ENCODE peak calls at places on chromosomes 5 and 9, in five cellular contexts. One of them, this sample, is unnamed.

GRCh38 chr9:134682651-134683364 is 41.2 kb downstream of the COL5A1 start:
- DNase-seq in astrocyte of the spinal cord: no peak
- DNase-seq in GM06990: no peak
- DNase-seq in AG04450: no peak
- DNase-seq in glutamatergic neuron: no peak
- DNase-seq in this sample: no peak

GRCh38 chr5:84436866-84437265 is 52.2 kb upstream of the EDIL3 start:
- DNase-seq in AG04450: no peak
- DNase-seq in astrocyte of the spinal cord: peak; percentile 60
- DNase-seq in glutamatergic neuron: no peak
- DNase-seq in GM06990: no peak
- DNase-seq in this sample: no peak

GRCh38 chr9:82488702-82489578 is 500.4 kb downstream of the SPATA31D1 start:
- DNase-seq in AG04450: peak; percentile 69
- DNase-seq in astrocyte of the spinal cord: peak; percentile 98
- DNase-seq in glutamatergic neuron: no peak
- DNase-seq in GM06990: no peak
- DNase-seq in this sample: peak; percentile 98

GRCh38 chr9:23621924-23622323 is 204.1 kb downstream of the ELAVL2 start:
- DNase-seq in GM06990: no peak
- DNase-seq in glutamatergic neuron: no peak
- DNase-seq in astrocyte of the spinal cord: no peak
- DNase-seq in AG04450: no peak
- DNase-seq in this sample: no peak

GRCh38 chr5:123876265-123876790 is 364.4 kb downstream of the CSNK1G3 start:
- DNase-seq in GM06990: no peak
- DNase-seq in glutamatergic neuron: no peak
- DNase-seq in AG04450: no peak
- DNase-seq in astrocyte of the spinal cord: no peak
- DNase-seq in this sample: no peak

GRCh38 chr9:109751253-109751652 is 28.7 kb upstream of the PALM2AKAP2 start:
- DNase-seq in AG04450: peak; percentile 55
- DNase-seq in astrocyte of the spinal cord: peak; percentile 90
- DNase-seq in glutamatergic neuron: no peak
- DNase-seq in GM06990: no peak
- DNase-seq in this sample: no peak

GRCh38 chr9:7879551-7880245 is 80.1 kb upstream of the DMAC1 start:
- DNase-seq in AG04450: no peak
- DNase-seq in glutamatergic neuron: peak; percentile 89
- DNase-seq in GM06990: no peak
- DNase-seq in astrocyte of the spinal cord: peak; percentile 2
- DNase-seq in this sample: no peak

GRCh38 chr9:77659926-77660325 is 11.8 kb upstream of the GNA14 start:
- DNase-seq in GM06990: no peak
- DNase-seq in AG04450: no peak
- DNase-seq in astrocyte of the spinal cord: no peak
- DNase-seq in glutamatergic neuron: no peak
- DNase-seq in this sample: no peak

GRCh38 chr9:130845901-130846381 is 10.9 kb downstream of the ABL1 start:
- DNase-seq in astrocyte of the spinal cord: peak; percentile 89
- DNase-seq in AG04450: no peak
- DNase-seq in GM06990: no peak
- DNase-seq in glutamatergic neuron: no peak
- DNase-seq in this sample: no peak

GRCh38 chr5:176619203-176619568 is 9.2 kb upstream of the GPRIN1 start:
- DNase-seq in AG04450: peak; percentile 70
- DNase-seq in astrocyte of the spinal cord: peak; percentile 88
- DNase-seq in glutamatergic neuron: peak; percentile 90
- DNase-seq in GM06990: peak; percentile 72
- DNase-seq in this sample: peak; percentile 41

GRCh38 chr5:39775458-39776365 is 350.9 kb upstream of the DAB2 start:
- DNase-seq in GM06990: no peak
- DNase-seq in AG04450: peak; percentile 79
- DNase-seq in astrocyte of the spinal cord: peak; percentile 85
- DNase-seq in glutamatergic neuron: no peak
- DNase-seq in this sample: peak; percentile 58

GRCh38 chr9:108671156-108671555 is 184.6 kb downstream of the ACTL7B start:
- DNase-seq in astrocyte of the spinal cord: no peak
- DNase-seq in GM06990: no peak
- DNase-seq in AG04450: no peak
- DNase-seq in glutamatergic neuron: no peak
- DNase-seq in this sample: no peak

GRCh38 chr5:158832096-158832495 is 267.6 kb downstream of the EBF1 start:
- DNase-seq in astrocyte of the spinal cord: no peak
- DNase-seq in GM06990: no peak
- DNase-seq in AG04450: no peak
- DNase-seq in glutamatergic neuron: no peak
- DNase-seq in this sample: no peak

GRCh38 chr5:108530706-108531105 is 148.8 kb upstream of the FBXL17 start:
- DNase-seq in AG04450: no peak
- DNase-seq in glutamatergic neuron: no peak
- DNase-seq in GM06990: no peak
- DNase-seq in astrocyte of the spinal cord: no peak
- DNase-seq in this sample: no peak

GRCh38 chr5:65157906-65158603 is 323.7 kb downstream of the ADAMTS6 start:
- DNase-seq in astrocyte of the spinal cord: no peak
- DNase-seq in GM06990: no peak
- DNase-seq in AG04450: no peak
- DNase-seq in glutamatergic neuron: no peak
- DNase-seq in this sample: no peak

GRCh38 chr9:99819484-99820329 is 2.0 kb upstream of the NR4A3 start:
- DNase-seq in GM06990: peak; percentile 97
- DNase-seq in glutamatergic neuron: peak; percentile 95
- DNase-seq in AG04450: peak; percentile 87
- DNase-seq in astrocyte of the spinal cord: peak; percentile 96
- DNase-seq in this sample: peak; percentile 89
- TF ChIP-seq CTCF in GM06990: no peak
- TF ChIP-seq CTCF in glutamatergic neuron: no peak
- TF ChIP-seq CTCF in AG04450: no peak
- TF ChIP-seq CTCF in astrocyte of the spinal cord: no peak
- TF ChIP-seq CTCF in this sample: peak; percentile 30

DNA sequence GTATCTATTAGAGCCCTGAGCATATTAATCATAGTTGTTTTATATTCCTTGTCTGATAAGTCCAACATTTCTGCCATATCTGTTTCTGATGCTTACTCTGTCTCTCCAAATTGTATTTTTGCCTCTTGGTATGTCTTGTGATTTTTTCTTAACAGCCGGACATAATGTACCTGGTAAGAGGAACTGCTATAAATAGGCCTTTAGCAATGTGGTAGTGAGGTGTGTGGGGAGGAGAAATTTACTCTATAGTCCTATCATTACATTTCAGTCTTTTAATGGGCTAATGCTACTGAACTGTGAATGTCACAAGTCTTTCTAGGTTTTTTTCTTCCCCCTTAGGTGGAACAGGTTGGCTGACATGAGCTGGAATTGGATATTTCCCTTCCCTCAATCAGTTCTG is 176.1 kb upstream of the FGF10 start:
- DNase-seq in glutamatergic neuron: no peak
- DNase-seq in AG04450: no peak
- DNase-seq in astrocyte of the spinal cord: no peak
- DNase-seq in GM06990: no peak
- DNase-seq in this sample: no peak
- TF ChIP-seq CTCF in glutamatergic neuron: no peak
- TF ChIP-seq CTCF in AG04450: no peak
- TF ChIP-seq CTCF in astrocyte of the spinal cord: no peak
- TF ChIP-seq CTCF in GM06990: no peak
- TF ChIP-seq CTCF in this sample: no peak

DNA sequence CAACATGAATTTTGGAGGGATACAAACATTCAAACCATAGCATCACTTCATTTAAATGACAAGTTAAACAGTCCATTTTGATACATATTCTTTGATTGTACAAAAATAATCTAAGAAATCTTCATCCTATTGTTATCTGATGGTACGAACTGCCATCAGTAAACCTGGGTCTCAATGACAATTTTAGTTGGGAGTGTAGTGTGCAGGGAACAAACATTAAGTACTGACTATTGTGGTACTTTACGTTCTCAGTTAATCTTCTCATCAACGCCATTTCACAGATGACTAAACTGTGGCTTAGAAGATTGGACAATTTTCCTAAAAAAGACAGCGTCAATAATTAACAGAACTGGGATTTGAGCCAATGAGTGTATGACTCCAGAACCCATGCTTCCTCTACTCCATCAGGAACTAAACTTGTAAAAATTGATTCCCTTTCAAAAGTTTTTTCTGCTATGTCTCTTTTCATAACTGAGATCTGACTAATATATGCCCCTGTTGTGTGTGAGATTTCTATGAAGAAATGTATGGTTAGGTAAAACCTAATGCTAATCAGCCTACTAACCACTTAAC is 21.1 kb downstream of the TNPO1 start:
- DNase-seq in astrocyte of the spinal cord: no peak
- DNase-seq in glutamatergic neuron: no peak
- DNase-seq in GM06990: no peak
- DNase-seq in AG04450: no peak
- DNase-seq in this sample: no peak
- TF ChIP-seq CTCF in astrocyte of the spinal cord: no peak
- TF ChIP-seq CTCF in glutamatergic neuron: no peak
- TF ChIP-seq CTCF in GM06990: no peak
- TF ChIP-seq CTCF in AG04450: no peak
- TF ChIP-seq CTCF in this sample: no peak

GRCh38 chr5:180742727-180743126 is 2.9 kb upstream of the OR2Y1 start:
- DNase-seq in AG04450: no peak
- DNase-seq in astrocyte of the spinal cord: no peak
- DNase-seq in GM06990: no peak
- DNase-seq in glutamatergic neuron: no peak
- DNase-seq in this sample: no peak
- TF ChIP-seq CTCF in AG04450: no peak
- TF ChIP-seq CTCF in astrocyte of the spinal cord: no peak
- TF ChIP-seq CTCF in GM06990: no peak
- TF ChIP-seq CTCF in glutamatergic neuron: no peak
- TF ChIP-seq CTCF in this sample: no peak

GRCh38 chr9:84138543-84138942 is 157.9 kb downstream of the RMI1 start:
- DNase-seq in astrocyte of the spinal cord: no peak
- DNase-seq in AG04450: no peak
- DNase-seq in GM06990: no peak
- DNase-seq in glutamatergic neuron: no peak
- DNase-seq in this sample: no peak

GRCh38 chr9:84139296-84140100 is 158.9 kb downstream of the RMI1 start:
- DNase-seq in GM06990: no peak
- DNase-seq in glutamatergic neuron: no peak
- DNase-seq in AG04450: no peak
- DNase-seq in astrocyte of the spinal cord: peak; percentile 80
- DNase-seq in this sample: no peak

GRCh38 chr9:84136119-84136868 is 155.7 kb downstream of the RMI1 start:
- DNase-seq in AG04450: no peak
- DNase-seq in glutamatergic neuron: no peak
- DNase-seq in astrocyte of the spinal cord: peak; percentile 68
- DNase-seq in GM06990: no peak
- DNase-seq in this sample: no peak

GRCh38 chr9:84140535-84141101 is 160.0 kb downstream of the RMI1 start:
- DNase-seq in glutamatergic neuron: peak; percentile 51
- DNase-seq in GM06990: peak; percentile 28
- DNase-seq in AG04450: no peak
- DNase-seq in astrocyte of the spinal cord: peak; percentile 24
- DNase-seq in this sample: no peak

DNA sequence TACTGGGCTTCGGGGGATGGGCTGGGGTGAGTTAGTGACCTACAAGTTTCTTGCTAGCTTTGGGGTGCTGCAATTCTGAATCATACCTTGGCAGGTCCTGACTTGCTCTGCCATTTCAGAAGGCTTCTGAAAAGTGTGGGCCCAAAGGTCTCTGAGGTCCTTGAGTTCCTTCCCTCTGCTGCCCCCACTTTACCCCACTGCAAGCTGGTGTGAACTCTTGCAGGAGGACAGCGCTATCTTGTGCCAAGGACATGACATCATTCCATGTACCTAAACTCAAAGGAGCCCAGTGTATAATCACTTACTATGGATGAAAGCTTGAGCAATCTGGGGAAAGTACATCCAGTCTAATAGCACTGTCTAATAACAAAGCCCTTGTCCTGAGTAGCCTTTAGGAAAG is 157.4 kb downstream of the RMI1 start:
- DNase-seq in GM06990: no peak
- DNase-seq in AG04450: no peak
- DNase-seq in astrocyte of the spinal cord: no peak
- DNase-seq in glutamatergic neuron: no peak
- DNase-seq in this sample: no peak
- TF ChIP-seq CTCF in GM06990: no peak
- TF ChIP-seq CTCF in AG04450: no peak
- TF ChIP-seq CTCF in astrocyte of the spinal cord: no peak
- TF ChIP-seq CTCF in glutamatergic neuron: no peak
- TF ChIP-seq CTCF in this sample: no peak

This sample was measured in AG09319.